ENCODE peak calls at places on chromosomes 12 and 14, in four cellular contexts. I, F, E and S are unnamed samples. For H3K36me3, the result is how much of the 10 kb centered on the place peaks cover.

GRCh38 chr12:100539209-100539608 is 34.3 kb upstream of the GAS2L3 start:
- DNase-seq in E (peak), I (peak), F (peak), S (no peak)

GRCh38 chr14:103123634-103124500 is 606 bp downstream of the TNFAIP2 start:
- DNase-seq in I (no peak), E (peak), F (peak), S (no peak)

GRCh38 chr14:76784881-76785280 is 23.6 kb downstream of the VASH1 start:
- DNase-seq in I (peak), F (peak), E (peak), S (no peak)

GRCh38 chr14:36163451-36163850 is 13.1 kb downstream of the PTCSC3 start:
- DNase-seq in E (no peak), I (no peak), F (no peak), S (no peak)

GRCh38 chr12:15830538-15830937 is 41.4 kb upstream of the EPS8 start:
- DNase-seq in E (no peak), I (peak), F (no peak), S (no peak)

GRCh38 chr12:110742718-110743570 is at the start of gene PPP1CC:
- DNase-seq in E (peak), F (peak), I (peak), S (no peak)

GRCh38 chr14:72810201-72810600 is 83.7 kb downstream of the DPF3 start:
- DNase-seq in I (no peak), E (no peak), F (no peak), S (no peak)

GRCh38 chr14:53411110-53411509 is 258.0 kb upstream of the DDHD1 start:
- DNase-seq in F (no peak), I (peak), E (no peak), S (no peak)

GRCh38 chr12:64566122-64566521 is 44.2 kb upstream of the RASSF3 start:
- DNase-seq in F (no peak), I (peak), E (no peak), S (peak)

GRCh38 chr12:28938581-28939301 is 210.3 kb upstream of the FAR2 start:
- DNase-seq in I (no peak), E (no peak), F (no peak), S (no peak)

GRCh38 chr14:100890451-100890850 is 13.1 kb downstream of the RTL1 start:
- DNase-seq in E (no peak), F (no peak), I (no peak), S (no peak)

GRCh38 chr12:116368196-116369194 is 91.0 kb upstream of the MED13L start:
- DNase-seq in E (peak), F (no peak), I (no peak), S (no peak)

GRCh38 chr12:52185400-52185967 is 6.3 kb downstream of the KRT80 start:
- DNase-seq in E (no peak), I (no peak), F (no peak), S (no peak)

GRCh38 chr12:50061946-50062725 is 4.7 kb downstream of the ASIC1 start:
- DNase-seq in E (no peak), F (no peak), I (peak), S (no peak)

GRCh38 chr14:94404561-94404960 is 16.2 kb upstream of the SERPINA1 start:
- DNase-seq in E (no peak), I (no peak), F (no peak), S (no peak)

GRCh38 chr14:94011795-94012194 is 14.3 kb upstream of the OTUB2 start:
- DNase-seq in E (no peak), F (no peak), I (no peak), S (no peak)

GRCh38 chr12:70251226-70251625 is 8.0 kb downstream of the CNOT2 start:
- DNase-seq in E (no peak), F (peak), I (no peak), S (no peak)

GRCh38 chr12:70252832-70253231 is 9.6 kb downstream of the CNOT2 start:
- DNase-seq in F (no peak), E (no peak), I (peak), S (no peak)

GRCh38 chr12:70248916-70249315 is 5.7 kb downstream of the CNOT2 start:
- DNase-seq in E (no peak), F (no peak), I (no peak), S (no peak)

GRCh38 chr12:70247653-70248199 is 4.5 kb downstream of the CNOT2 start:
- DNase-seq in E (no peak), F (no peak), I (no peak), S (no peak)

DNA sequence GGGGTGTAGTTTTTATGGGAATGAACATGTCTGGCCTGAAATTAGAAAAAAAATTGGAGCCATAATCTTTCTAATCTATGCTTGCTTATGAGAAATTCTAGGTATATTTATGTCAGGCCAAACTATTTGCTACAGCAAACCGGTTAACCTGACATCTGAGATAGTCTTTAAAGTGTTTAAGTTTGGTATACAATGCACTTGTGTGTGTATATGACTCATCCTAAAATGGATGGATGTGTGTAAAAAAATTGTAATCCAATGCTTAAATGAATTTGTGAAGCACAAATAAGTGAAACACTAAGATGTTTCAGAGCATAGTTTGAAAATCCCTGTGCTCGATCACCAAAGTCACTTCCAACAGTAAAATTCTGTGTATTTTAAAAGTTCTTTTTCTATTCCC is 6.7 kb downstream of the CNOT2 start:
- DNase-seq in E (no peak), I (peak), F (no peak), S (no peak)
- H3K36me3 ChIP-seq in E (under half), I (under half), F (under half), S (under half)

GRCh38 chr12:83827860-83828259 is 1084.7 kb downstream of the SLC6A15 start:
- DNase-seq in E (peak), F (no peak), I (no peak), S (no peak)
- H3K4me3 ChIP-seq in E (no peak), F (no peak), I (no peak), S (no peak)

GRCh38 chr14:91418387-91419043 is 895 bp upstream of the CCDC88C start:
- DNase-seq in E (peak), I (peak), F (peak), S (no peak)

GRCh38 chr14:91417983-91418386 is 365 bp upstream of the CCDC88C start:
- DNase-seq in F (peak), I (no peak), E (peak), S (no peak)

GRCh38 chr14:91417134-91417982 is at the start of gene CCDC88C:
- DNase-seq in F (peak), E (peak), I (no peak), S (no peak)

GRCh38 chr14:91419451-91419850 is 1.8 kb upstream of the CCDC88C start:
- DNase-seq in I (no peak), E (no peak), F (no peak), S (no peak)

DNA sequence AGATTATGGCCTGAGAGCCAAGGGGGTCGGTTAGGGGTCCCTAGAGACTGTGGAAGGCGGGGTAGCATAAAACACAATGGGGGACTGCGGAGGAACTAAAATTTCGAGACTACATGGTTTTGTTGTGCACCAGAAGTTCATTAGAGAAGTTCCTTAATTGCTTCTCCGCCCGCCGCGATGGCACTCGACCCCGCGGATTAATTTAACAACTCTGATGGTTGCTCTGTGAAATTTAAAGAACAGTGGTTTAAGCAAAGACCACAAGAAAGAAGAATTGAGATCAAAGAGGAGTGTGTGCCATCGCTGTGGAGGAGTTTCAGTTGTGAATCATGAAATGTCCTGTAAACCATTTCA is 1.4 kb upstream of the CCDC88C start:
- DNase-seq in E (no peak), I (no peak), F (no peak), S (no peak)
- TF ChIP-seq CTCF in E (no peak), I (no peak), F (no peak), S (no peak)

GRCh38 chr12:120453060-120453761 is 7.0 kb downstream of the GATC start:
- DNase-seq in E (peak), I (no peak), F (no peak), S (no peak)

GRCh38 chr12:120460157-120460556 is 9.4 kb downstream of the SRSF9 start:
- DNase-seq in E (no peak), F (no peak), I (no peak), S (no peak)

GRCh38 chr12:120457133-120457532 is 10.9 kb downstream of the GATC start:
- DNase-seq in F (peak), E (no peak), I (no peak), S (no peak)

GRCh38 chr12:120453977-120454376 is 7.7 kb downstream of the GATC start:
- DNase-seq in E (no peak), F (peak), I (peak), S (no peak)

GRCh38 chr12:120455302-120455701 is 9.1 kb downstream of the GATC start:
- DNase-seq in F (no peak), E (no peak), I (no peak), S (no peak)
- H3K36me3 ChIP-seq in F (half or more), E (under half), I (under half), S (under half)

DNA sequence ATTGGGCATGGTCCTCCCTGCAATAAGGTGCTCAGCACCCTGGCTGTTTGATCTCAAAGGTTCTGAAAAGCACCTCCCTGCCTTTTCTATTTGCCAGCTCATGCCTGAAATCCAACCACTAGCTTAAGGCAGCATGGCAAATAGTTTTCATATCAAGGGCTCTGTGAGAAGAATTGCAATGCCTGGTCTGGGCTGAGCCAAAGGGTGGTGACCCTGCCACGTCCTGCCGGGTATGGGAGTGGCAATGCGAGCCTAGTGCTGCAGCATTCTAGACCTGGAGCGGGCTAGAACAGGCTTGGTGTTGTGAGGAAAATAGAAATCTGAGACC is 2.3 kb upstream of the SCNN1A start:
- DNase-seq in F (no peak), I (no peak), E (no peak), S (no peak)
- H3K4me3 ChIP-seq in F (no peak), I (no peak), E (no peak), S (no peak)

GRCh38 chr12:38669081-38669480 is 236.3 kb downstream of the CPNE8 start:
- DNase-seq in I (no peak), E (no peak), F (no peak), S (no peak)

GRCh38 chr12:38666425-38666824 is 239.0 kb downstream of the CPNE8 start:
- DNase-seq in E (no peak), F (no peak), I (no peak), S (no peak)

GRCh38 chr12:38669530-38669929 is 235.9 kb downstream of the CPNE8 start:
- DNase-seq in I (no peak), E (peak), F (peak), S (no peak)

GRCh38 chr12:38662851-38663250 is 242.5 kb downstream of the CPNE8 start:
- DNase-seq in E (no peak), F (no peak), I (no peak), S (no peak)

GRCh38 chr12:38664661-38665269 is 240.6 kb downstream of the CPNE8 start:
- DNase-seq in I (no peak), E (peak), F (no peak), S (no peak)
- TF ChIP-seq CTCF in I (no peak), E (peak), F (peak), S (peak)